ENCODE peak calls at places on chromosomes 16 and 17, in five cellular contexts. H is Right ventricle myocardium superior; E is non-pigmented ciliary epithelial cell; I is activated CD4-positive, alpha-beta T cell treated with anti-CD3 and anti-CD28 coated beads for 36 hours; A is kidney tubule cell. W is an unnamed sample.

GRCh38 chr16:82033683-82034300 is 1.3 kb upstream of the HSD17B2 start:
- DNase-seq in H (no peak), E (no peak), A (peak; percentile 4), I (no peak), W (no peak)

GRCh38 chr17:71828182-71828596 is 292.6 kb upstream of the SOX9 start:
- DNase-seq in I (no peak), H (no peak), A (no peak), E (no peak), W (no peak)

GRCh38 chr16:89268987-89269735 is 51.7 kb downstream of the ZNF778 start:
- DNase-seq in H (peak; percentile 43), I (no peak), A (no peak), E (no peak), W (no peak)

GRCh38 chr16:88681709-88682451 is 4.4 kb downstream of the SNAI3 start:
- DNase-seq in A (peak; percentile 7), H (peak; percentile 75), E (no peak), I (peak; percentile 91), W (peak; percentile 53)

GRCh38 chr16:70594569-70594968 is 51.8 kb upstream of the IL34 start:
- DNase-seq in H (peak; percentile 44), E (no peak), A (no peak), I (no peak), W (no peak)

GRCh38 chr16:61575617-61576016 is 460.6 kb downstream of the CDH8 start:
- DNase-seq in E (no peak), A (no peak), H (no peak), I (no peak), W (no peak)

GRCh38 chr16:20883554-20884239 is 16.5 kb downstream of the DCUN1D3 start:
- DNase-seq in H (no peak), E (no peak), A (no peak), I (no peak), W (no peak)

GRCh38 chr17:61490540-61490975 is 38.3 kb downstream of the TBX4 start:
- DNase-seq in A (peak; percentile 8), H (no peak), E (peak; percentile 49), I (no peak), W (no peak)

GRCh38 chr17:16987830-16988601 is 16.1 kb upstream of the TNFRSF13B start:
- DNase-seq in H (peak; percentile 84), I (peak; percentile 87), A (peak; percentile 88), E (peak; percentile 44), W (no peak)

GRCh38 chr16:55001931-55002330 is 71.3 kb downstream of the IRX5 start:
- DNase-seq in A (peak; percentile 10), H (no peak), E (peak; percentile 5), I (no peak), W (no peak)

GRCh38 chr16:22898874-22899348 is 84.9 kb downstream of the HS3ST2 start:
- DNase-seq in A (peak; percentile 86), I (peak; percentile 69), E (peak; percentile 27), H (peak; percentile 77), W (peak; percentile 60)

GRCh38 chr17:36498155-36498554 is 11.7 kb downstream of the ZNHIT3 start:
- DNase-seq in E (no peak), H (no peak), A (no peak), I (no peak), W (no peak)

GRCh38 chr17:1498869-1499268 is 6.4 kb upstream of the MYO1C start:
- DNase-seq in A (peak; percentile 65), I (no peak), H (no peak), E (peak; percentile 24), W (no peak)

GRCh38 chr17:31431795-31432658 is 40.6 kb downstream of the RAB11FIP4 start:
- DNase-seq in E (no peak), H (no peak), A (no peak), I (no peak), W (no peak)

GRCh38 chr16:50528820-50529219 is 19.4 kb upstream of the NKD1 start:
- DNase-seq in I (no peak), A (no peak), H (no peak), E (no peak), W (no peak)

GRCh38 chr17:83127431-83128160 is 48.2 kb downstream of the METRNL start:
- DNase-seq in E (no peak), I (no peak), A (no peak), H (peak; percentile 25), W (no peak)

GRCh38 chr17:64084086-64084939 is 45.6 kb downstream of the ERN1 start:
- DNase-seq in E (no peak), H (no peak), I (no peak), A (peak; percentile 64), W (no peak)